ENCODE peak calls at places on chromosome 7, in four cellular contexts. R is GM12878, L is K562, Y is HL-60. K is an unnamed sample.

GRCh38 chr7:68509603-68510002 is 1088.7 kb upstream of the AUTS2 start:
- DNase-seq in Y (no peak), R (no peak), L (no peak), K (no peak)

GRCh38 chr7:133185512-133185911 is 67.4 kb upstream of the EXOC4 start:
- DNase-seq in R (no peak), L (no peak), Y (no peak), K (no peak)

GRCh38 chr7:47783456-47784240 is 164.6 kb downstream of the PKD1L1 start:
- DNase-seq in L (no peak), R (no peak), Y (no peak), K (no peak)

GRCh38 chr7:105637755-105638154 is 56.5 kb upstream of the EFCAB10 start:
- DNase-seq in L (no peak), Y (no peak), R (no peak), K (no peak)

GRCh38 chr7:149856-150636 is 42.3 kb upstream of the FAM20C start:
- DNase-seq in Y (peak; percentile 90), R (no peak), L (no peak), K (no peak)

GRCh38 chr7:44286618-44287487 is 38.5 kb downstream of the CAMK2B start:
- DNase-seq in L (no peak), R (no peak), Y (no peak), K (no peak)

GRCh38 chr7:132751282-132751647 is 175.0 kb upstream of the PLXNA4 start:
- DNase-seq in R (no peak), L (no peak), Y (no peak), K (no peak)

GRCh38 chr7:146960747-146961416 is 844.3 kb downstream of the CNTNAP2 start:
- DNase-seq in L (no peak), R (no peak), Y (no peak), K (no peak)

GRCh38 chr7:28980504-28981281 is 22.6 kb upstream of the TRIL start:
- DNase-seq in R (no peak), L (no peak), Y (no peak), K (no peak)

GRCh38 chr7:40604601-40605438 is 470.0 kb downstream of the SUGCT start:
- DNase-seq in Y (peak; percentile 23), L (peak; percentile 7), R (no peak), K (no peak)

GRCh38 chr7:1466524-1467271 is 7.4 kb upstream of the MICALL2 start:
- DNase-seq in L (peak; percentile 62), Y (no peak), R (no peak), K (no peak)

GRCh38 chr7:106365252-106366005 is 80.6 kb upstream of the NAMPT start:
- DNase-seq in Y (peak; percentile 63), L (no peak), R (peak; percentile 46), K (no peak)

GRCh38 chr7:101138149-101138870 is 11.4 kb downstream of the SERPINE1 start:
- DNase-seq in Y (peak; percentile 88), L (peak; percentile 93), R (peak; percentile 79), K (peak; percentile 56)

GRCh38 chr7:27165089-27165654 is at the start of gene HOXA9:
- DNase-seq in R (no peak), L (no peak), Y (no peak), K (no peak)

GRCh38 chr7:77995717-77996116 is 197.1 kb downstream of the PHTF2 start:
- DNase-seq in R (no peak), L (peak; percentile 56), Y (no peak), K (no peak)

GRCh38 chr7:45000096-45001032 is at the start of gene CCM2:
- DNase-seq in R (no peak), L (no peak), Y (peak; percentile 45), K (no peak)

GRCh38 chr7:22677680-22678079 is 49.3 kb upstream of the IL6 start:
- DNase-seq in L (no peak), R (no peak), Y (no peak), K (no peak)

GRCh38 chr7:24502135-24502488 is 71.1 kb upstream of the PALS2 start:
- DNase-seq in L (no peak), Y (no peak), R (no peak), K (no peak)

GRCh38 chr7:26574476-26574875 is 282.8 kb downstream of the SNX10 start:
- DNase-seq in Y (no peak), R (no peak), L (no peak), K (no peak)

GRCh38 chr7:23043441-23043840 is 29.5 kb upstream of the HYCC1 start:
- DNase-seq in R (no peak), Y (no peak), L (no peak), K (no peak)

GRCh38 chr7:44151679-44152355 is 10.7 kb upstream of the MYL7 start:
- DNase-seq in L (no peak), Y (no peak), R (no peak), K (no peak)

GRCh38 chr7:151241755-151242096 is 6.8 kb downstream of the SMARCD3 start:
- DNase-seq in R (no peak), L (no peak), Y (no peak), K (no peak)

GRCh38 chr7:20352573-20353304 is 22.0 kb downstream of the ITGB8 start:
- DNase-seq in Y (no peak), R (no peak), L (no peak), K (no peak)
- TF ChIP-seq SPI1 in Y (no peak), R (no peak), L (no peak), K (no peak)

GRCh38 chr7:114086906-114087651 is 168.3 kb upstream of the PPP1R3A start:
- DNase-seq in R (no peak), Y (no peak), L (no peak), K (no peak)
- TF ChIP-seq SPI1 in R (no peak), Y (no peak), L (no peak), K (no peak)

GRCh38 chr7:138603549-138604324 is 97.4 kb downstream of the SVOPL start:
- DNase-seq in L (no peak), R (no peak), Y (no peak), K (no peak)

GRCh38 chr7:138610671-138611170 is 90.4 kb downstream of the SVOPL start:
- DNase-seq in Y (no peak), L (no peak), R (no peak), K (no peak)

GRCh38 chr7:138607216-138608126 is 93.7 kb downstream of the SVOPL start:
- DNase-seq in Y (peak; percentile 61), R (no peak), L (no peak), K (no peak)

GRCh38 chr7:138606251-138606650 is 94.9 kb downstream of the SVOPL start:
- DNase-seq in L (no peak), R (no peak), Y (no peak), K (no peak)

DNA sequence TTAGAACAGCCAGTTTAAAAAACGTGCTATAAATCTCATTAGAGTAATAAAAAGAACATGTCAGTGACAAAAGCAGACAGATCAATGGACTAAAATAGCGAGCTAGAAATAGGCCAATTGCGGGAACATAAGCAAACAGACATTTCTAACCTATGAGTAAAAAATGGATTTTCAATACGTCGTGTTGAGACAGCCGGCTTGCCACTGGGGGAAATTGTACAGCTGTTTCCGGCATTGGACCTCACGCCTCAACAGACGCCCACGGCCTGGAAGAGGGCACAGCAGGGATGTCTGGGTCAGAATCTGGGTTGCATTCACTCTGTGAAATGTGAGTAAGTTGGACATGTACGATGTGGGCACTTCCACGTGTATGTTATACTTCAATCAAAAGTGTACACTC is 92.9 kb downstream of the SVOPL start:
- DNase-seq in R (peak; percentile 2), Y (no peak), L (no peak), K (no peak)
- TF ChIP-seq SPI1 in R (no peak), Y (no peak), L (no peak), K (no peak)

DNA sequence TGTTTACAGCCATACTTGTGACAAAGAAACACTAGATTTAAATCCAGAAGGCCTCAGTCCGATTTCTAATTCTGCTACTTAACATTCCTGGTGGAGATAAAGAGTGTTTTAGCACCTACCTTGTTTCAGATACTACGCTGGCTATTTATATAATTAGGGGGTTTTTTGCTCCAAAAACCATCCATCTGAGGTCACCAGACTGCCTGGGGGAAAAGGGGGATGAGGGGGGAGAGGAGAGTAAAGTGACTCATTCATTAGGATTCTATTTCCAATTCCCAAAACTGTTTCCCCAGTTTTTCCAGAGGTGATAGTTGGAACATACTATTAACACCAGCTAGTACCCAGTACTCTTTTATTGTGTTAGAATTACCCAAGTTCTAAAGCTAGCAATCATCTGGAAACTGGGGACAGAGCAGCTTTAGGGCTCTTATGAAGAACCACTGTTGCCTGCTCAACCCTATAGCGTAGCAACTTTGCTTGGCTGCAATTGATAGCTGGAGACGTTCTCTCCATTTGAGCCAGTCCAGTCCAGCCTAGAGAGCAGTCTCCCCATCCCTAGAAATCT is 6.6 kb downstream of the GCC1 start:
- DNase-seq in L (no peak), Y (no peak), R (no peak), K (no peak)
- TF ChIP-seq SPI1 in L (no peak), Y (no peak), R (no peak), K (no peak)

GRCh38 chr7:12370249-12370648 is 33.4 kb downstream of the VWDE start:
- DNase-seq in Y (no peak), R (no peak), L (no peak), K (no peak)

GRCh38 chr7:12373580-12374263 is 29.9 kb downstream of the VWDE start:
- DNase-seq in L (no peak), Y (no peak), R (no peak), K (no peak)

GRCh38 chr7:12369700-12370099 is 34.0 kb downstream of the VWDE start:
- DNase-seq in Y (no peak), R (no peak), L (no peak), K (no peak)

DNA sequence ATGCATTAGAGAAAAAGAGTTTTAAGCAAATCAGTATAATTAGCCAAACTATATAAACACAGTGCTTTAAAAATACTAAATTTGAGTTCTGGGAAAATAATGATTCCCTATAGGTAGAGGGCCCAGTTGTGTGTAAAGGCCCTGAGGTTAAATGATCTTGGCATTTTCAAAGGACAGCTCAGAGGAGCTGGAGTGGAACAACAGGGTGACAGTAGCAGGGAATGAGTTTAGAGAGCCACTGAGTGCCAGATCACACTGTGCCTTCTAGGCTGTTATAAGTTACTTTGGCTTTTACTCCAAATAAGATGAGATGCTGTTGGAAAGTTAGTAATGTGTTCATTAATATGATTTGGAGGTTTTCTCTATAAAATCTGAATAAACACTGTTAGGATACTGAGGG is 34.6 kb downstream of the VWDE start:
- DNase-seq in L (no peak), Y (no peak), R (no peak), K (no peak)
- TF ChIP-seq SPI1 in L (no peak), Y (no peak), R (no peak), K (no peak)

DNA sequence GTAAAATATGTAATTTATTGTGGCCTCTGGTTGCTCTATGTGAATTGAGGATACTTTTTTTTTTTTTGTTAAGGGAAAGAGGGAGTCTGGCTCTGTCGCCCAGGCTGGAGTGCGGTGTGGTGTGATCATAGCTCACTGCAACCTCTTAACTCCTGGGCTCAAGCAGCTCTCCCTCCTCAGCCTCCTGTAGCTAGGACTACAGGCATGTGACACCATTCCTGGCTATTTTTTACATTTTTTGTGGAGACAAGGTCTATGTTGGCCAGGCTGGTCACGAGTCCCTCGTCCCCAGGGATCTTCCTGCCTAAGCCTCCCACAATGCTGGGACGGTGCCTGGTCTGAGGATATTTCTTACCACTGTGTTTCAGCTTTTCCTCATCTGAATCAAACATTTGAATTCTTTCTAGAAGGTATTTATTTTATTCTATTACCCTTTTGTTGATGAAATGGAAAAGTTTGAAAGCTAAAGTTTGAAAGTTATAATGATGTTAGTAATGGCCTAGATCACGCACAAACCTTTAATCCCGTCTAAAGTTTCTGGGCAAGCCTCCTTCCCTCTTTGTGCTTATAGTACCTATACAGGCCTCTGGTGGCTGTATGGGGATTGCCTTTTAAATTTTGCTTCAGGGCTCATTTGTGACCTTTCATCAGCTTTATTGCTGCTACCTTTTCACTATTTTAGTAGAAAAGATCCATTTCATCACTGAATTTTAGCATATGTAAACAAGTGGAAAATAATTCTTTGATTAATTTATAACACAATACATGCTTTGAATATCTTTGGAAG is 2.0 kb downstream of the IFRD1 start:
- DNase-seq in R (no peak), L (no peak), Y (no peak), K (no peak)
- TF ChIP-seq SPI1 in R (no peak), L (no peak), Y (no peak), K (no peak)

K was measured in GM12891.